ENCODE peak calls at places on chromosomes 2 and 18, in four cellular contexts. P, H, C and D are unnamed samples.
A peak's percentile ranks its signal among the peaks of the same experiment; 100 is the strongest.

GRCh38 chr18:48270929-48271328 is 138.3 kb downstream of the ZBTB7C start:
- DNase-seq in C (no peak), P (no peak), H (no peak), D (no peak)

GRCh38 chr18:80147418-80148315 is 38.6 kb downstream of the ADNP2 start:
- DNase-seq in P (peak; percentile 81), C (peak; percentile 80), H (peak; percentile 55), D (peak; percentile 79)

GRCh38 chr2:240480834-240481623 is 45.6 kb downstream of the GPC1 start:
- DNase-seq in P (no peak), C (no peak), H (no peak), D (no peak)

GRCh38 chr2:200703132-200703925 is 108.4 kb upstream of the BZW1 start:
- DNase-seq in C (peak; percentile 67), P (peak; percentile 90), H (peak; percentile 30), D (peak; percentile 77)

GRCh38 chr18:40935423-40935822 is 1019.6 kb upstream of the PIK3C3 start:
- DNase-seq in H (peak; percentile 6), C (peak; percentile 14), P (peak; percentile 66), D (peak; percentile 52)

GRCh38 chr2:102593516-102593915 is 25.8 kb upstream of the SLC9A2 start:
- DNase-seq in C (no peak), P (no peak), H (no peak), D (no peak)

GRCh38 chr2:108215794-108216211 is 24.0 kb upstream of the SULT1C3 start:
- DNase-seq in P (peak; percentile 65), C (peak; percentile 49), H (peak; percentile 4), D (peak; percentile 86)

GRCh38 chr2:38945372-38945771 is 55.7 kb downstream of the ARHGEF33 start:
- DNase-seq in C (no peak), H (no peak), P (no peak), D (no peak)

GRCh38 chr2:96817882-96818281 is 1.8 kb downstream of the CNNM3 start:
- DNase-seq in C (no peak), P (no peak), H (no peak), D (no peak)

GRCh38 chr2:25397777-25398176 is 56.1 kb upstream of the DNMT3A start:
- DNase-seq in C (no peak), H (no peak), P (no peak), D (no peak)

GRCh38 chr2:160940699-160941098 is 219.5 kb upstream of the TANK start:
- DNase-seq in C (no peak), H (no peak), P (peak; percentile 82), D (peak; percentile 82)

GRCh38 chr18:24763765-24764548 is 303.5 kb downstream of the HRH4 start:
- DNase-seq in H (no peak), P (peak; percentile 74), C (no peak), D (peak; percentile 8)

GRCh38 chr2:163775304-163775703 is 39.5 kb upstream of the FIGN start:
- DNase-seq in H (no peak), P (peak; percentile 38), C (peak; percentile 51), D (peak; percentile 26)

GRCh38 chr18:36094431-36094830 is 27.1 kb upstream of the RPRD1A start:
- DNase-seq in P (no peak), H (no peak), C (no peak), D (peak; percentile 33)

GRCh38 chr2:237171396-237171795 is 85.7 kb downstream of the COPS8 start:
- DNase-seq in P (peak; percentile 97), H (no peak), C (peak; percentile 87), D (peak; percentile 78)

GRCh38 chr2:48707466-48707865 is 48.1 kb downstream of the LHCGR start:
- DNase-seq in H (no peak), P (no peak), C (no peak), D (peak; percentile 71)

GRCh38 chr18:42028232-42028832 is 73.3 kb downstream of the PIK3C3 start:
- DNase-seq in H (peak; percentile 20), C (peak; percentile 28), P (peak; percentile 60), D (peak; percentile 37)

GRCh38 chr2:29260151-29260772 is 145.0 kb downstream of the CLIP4 start:
- DNase-seq in P (peak; percentile 88), H (no peak), C (peak; percentile 48), D (peak; percentile 45)

GRCh38 chr2:179532890-179533289 is 268.3 kb upstream of the SESTD1 start:
- DNase-seq in C (no peak), H (no peak), P (peak; percentile 65), D (peak; percentile 30)

GRCh38 chr2:55899881-55900280 is 23.7 kb downstream of the EFEMP1 start:
- DNase-seq in C (no peak), P (no peak), H (no peak), D (no peak)

GRCh38 chr2:235842941-235843340 is 325.2 kb downstream of the GBX2 start:
- DNase-seq in P (no peak), C (no peak), H (no peak), D (no peak)

GRCh38 chr2:181165199-181165868 is 184.9 kb downstream of the UBE2E3 start:
- DNase-seq in C (no peak), P (no peak), H (no peak), D (no peak)

GRCh38 chr2:218465987-218466633 is 47.2 kb downstream of the VIL1 start:
- DNase-seq in P (peak; percentile 51), H (peak; percentile 2), C (no peak), D (peak; percentile 24)

GRCh38 chr2:12091201-12091806 is 344.9 kb downstream of the LPIN1 start:
- DNase-seq in H (no peak), C (peak; percentile 4), P (peak; percentile 38), D (peak; percentile 50)

GRCh38 chr18:79343567-79344207 is 52.0 kb upstream of the NFATC1 start:
- DNase-seq in H (no peak), P (no peak), C (no peak), D (peak; percentile 10)

GRCh38 chr18:47283476-47283875 is 32.0 kb upstream of the SKOR2 start:
- DNase-seq in P (peak; percentile 55), H (peak; percentile 40), C (peak; percentile 20), D (peak; percentile 24)

GRCh38 chr2:118065927-118066326 is 22.3 kb upstream of the INSIG2 start:
- DNase-seq in C (no peak), H (no peak), P (no peak), D (peak; percentile 41)

GRCh38 chr2:115939902-115940301 is 1497.5 kb downstream of the DPP10 start:
- DNase-seq in C (no peak), H (no peak), P (no peak), D (no peak)

GRCh38 chr2:96816836-96817702 is 1.0 kb downstream of the CNNM3 start:
- DNase-seq in C (peak; percentile 9), H (no peak), P (peak; percentile 39), D (no peak)

GRCh38 chr2:27264753-27265535 is 2.1 kb upstream of the SLC30A3 start:
- DNase-seq in P (peak; percentile 36), H (peak; percentile 90), C (peak; percentile 8), D (peak; percentile 43)

GRCh38 chr2:75710577-75711253 is at the start of gene GCFC2:
- DNase-seq in P (peak; percentile 87), H (peak; percentile 82), C (peak; percentile 85), D (peak; percentile 87)

GRCh38 chr18:55290898-55291297 is 297.1 kb downstream of the TCF4 start:
- DNase-seq in P (peak; percentile 44), C (no peak), H (no peak), D (no peak)

DNA sequence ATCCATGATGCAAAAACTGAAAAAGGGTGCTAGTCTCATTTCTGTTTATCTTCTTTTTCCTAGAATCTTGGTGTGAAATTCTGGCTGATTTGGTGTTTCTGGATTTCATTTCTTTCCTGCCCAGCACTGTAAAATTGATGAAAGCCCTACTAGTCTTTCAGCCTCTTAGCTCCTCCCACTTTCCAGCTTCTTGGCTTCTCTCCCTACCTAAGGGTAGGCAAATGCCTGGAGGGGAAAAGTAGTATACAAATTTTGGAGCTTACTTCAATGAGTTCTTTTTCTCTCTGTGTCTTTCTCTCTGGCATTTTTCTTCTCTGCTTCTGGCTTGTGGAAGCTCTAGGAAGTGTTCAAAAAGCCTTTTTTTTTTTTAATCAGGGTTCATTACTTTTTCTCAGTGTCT is 160.5 kb downstream of the XIRP2 start:
- DNase-seq in C (no peak), H (peak; percentile 2), P (no peak), D (no peak)
- H3K4me3 ChIP-seq in C (no peak overlapping the region), H (no peak overlapping the region), P (no peak overlapping the region), D (no peak overlapping the region)

DNA sequence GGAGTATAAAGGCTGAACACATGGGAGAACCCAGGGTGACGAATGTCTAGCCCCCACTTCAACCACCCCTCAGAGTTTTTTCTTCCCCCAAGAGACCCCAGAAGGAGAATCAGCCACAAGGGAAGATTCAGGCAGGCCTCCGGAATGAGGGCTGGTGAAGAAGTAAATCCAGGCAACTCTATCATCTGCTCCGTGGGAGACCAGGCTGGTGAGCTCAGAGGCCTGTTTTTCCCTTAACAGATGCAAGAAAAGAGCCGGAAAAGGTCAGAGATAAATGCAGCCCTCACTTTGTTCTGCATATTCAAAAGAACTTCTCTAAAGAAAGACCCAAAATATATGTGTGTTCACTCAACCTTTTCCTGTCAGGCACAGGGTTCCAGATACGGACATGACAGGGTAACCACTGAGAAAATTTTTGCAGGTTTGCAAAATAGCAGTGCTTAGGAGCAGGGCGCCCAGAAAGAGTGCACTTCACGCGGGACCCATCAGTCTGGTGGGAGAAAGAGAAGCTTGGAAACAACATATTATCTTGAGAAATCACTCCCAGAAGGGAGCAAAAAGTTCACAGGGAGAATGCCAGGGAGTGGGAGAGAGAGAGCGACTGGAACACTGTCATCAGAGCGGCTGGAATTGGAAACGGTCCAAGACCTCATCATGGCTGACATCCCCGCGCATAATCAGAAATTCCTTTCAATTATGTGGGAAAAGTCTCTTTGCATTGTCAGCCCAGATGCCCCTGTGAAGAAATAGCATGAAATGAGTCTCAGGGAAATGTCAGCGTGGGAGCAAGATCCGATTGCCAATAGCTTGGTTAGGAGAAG is 244.9 kb upstream of the SLC14A2 start:
- DNase-seq in H (no peak), P (no peak), C (peak; percentile 37), D (no peak)
- TF ChIP-seq CTCF in H (no peak), P (no peak), C (no peak), D (no peak)

DNA sequence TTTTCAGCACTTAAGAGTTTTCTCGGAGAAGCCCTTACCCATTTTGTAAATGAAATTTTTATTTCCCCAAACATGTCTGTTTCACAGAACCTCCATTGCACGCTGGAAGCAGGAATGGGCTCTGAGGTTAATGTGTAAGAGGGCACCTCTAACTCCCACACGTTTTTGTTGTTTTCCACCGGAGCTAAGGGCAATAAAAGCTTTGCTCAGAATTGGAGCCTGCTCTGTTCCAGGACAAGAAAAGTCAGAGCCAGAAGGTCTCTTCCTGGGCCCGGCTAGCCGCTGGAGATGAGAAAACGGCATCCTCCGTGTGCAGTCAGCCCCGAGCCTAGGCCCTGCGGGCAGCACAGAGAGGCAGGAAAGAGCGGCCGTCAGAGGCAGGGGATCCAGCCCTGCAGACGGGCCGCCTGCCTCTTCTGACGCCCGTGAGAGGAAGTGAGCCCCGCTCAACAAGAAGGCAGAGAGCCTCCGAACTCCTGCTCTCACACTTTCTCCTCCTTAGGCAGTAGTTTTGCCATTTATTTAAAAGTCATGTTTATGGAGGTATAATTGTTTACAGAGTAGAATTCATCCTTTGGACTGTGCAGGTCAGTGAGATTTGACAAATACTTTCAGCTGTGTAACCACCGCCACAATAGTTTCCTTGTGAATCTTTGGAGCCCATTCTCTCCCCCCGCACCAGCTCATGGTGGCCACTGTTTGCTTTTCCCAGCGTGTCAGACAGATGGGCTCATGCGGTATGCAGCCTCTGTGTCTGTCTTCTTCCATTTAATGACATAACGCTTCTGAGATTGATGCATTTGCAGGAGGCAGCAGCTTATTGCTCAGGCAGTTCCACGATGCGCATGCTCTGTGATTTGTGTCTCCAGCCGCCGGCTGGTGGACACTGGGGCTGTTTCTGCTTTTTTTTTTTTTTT is 117.3 kb downstream of the GALR1 start:
- DNase-seq in P (peak; percentile 9), C (peak; percentile 76), H (no peak), D (peak; percentile 3)
- H3K4me3 ChIP-seq in P (no peak overlapping the region), C (no peak overlapping the region), H (no peak overlapping the region), D (no peak overlapping the region)

DNA sequence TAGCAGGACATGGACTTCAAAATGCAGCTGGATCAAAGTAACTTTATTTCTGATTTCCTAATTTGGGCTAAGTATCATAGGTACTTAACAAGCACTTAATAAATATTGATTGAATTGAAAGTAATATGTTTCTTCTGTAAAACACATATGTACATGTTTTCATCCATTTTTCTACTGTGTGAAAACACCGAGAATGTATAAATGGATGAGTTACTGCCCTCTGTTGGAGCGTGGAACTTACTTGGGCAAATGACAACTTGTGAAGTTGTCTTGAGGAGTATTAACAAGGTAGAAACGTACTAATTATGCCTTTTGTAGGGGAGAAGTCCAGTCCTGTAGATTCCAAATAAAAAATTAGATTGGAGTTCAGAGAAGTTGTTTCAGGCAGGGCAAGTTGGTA is 87.2 kb downstream of the PHLPP1 start:
- DNase-seq in H (no peak), C (no peak), P (peak; percentile 41), D (peak; percentile 27)
- TF ChIP-seq CTCF in H (peak; percentile 32), C (peak; percentile 46), P (peak; percentile 8), D (peak; percentile 35)